ENCODE peak calls at places on chromosomes 11 and 22, in nine cellular contexts. E, A, Y, B, H, O, P, I and D are unnamed samples.

GRCh38 chr22:48488611-48489456 is 1338.8 kb downstream of the BRD1 start:
- DNase-seq in E (no peak), A (no peak), Y (no peak), B (peak), H (no peak), O (peak), P (no peak), I (no peak), D (no peak)

GRCh38 chr11:96161271-96162089 is 181.5 kb downstream of the MAML2 start:
- DNase-seq in E (no peak), A (no peak), Y (no peak), B (no peak), H (no peak), O (no peak), P (no peak), I (no peak), D (no peak)

GRCh38 chr11:10809373-10810199 is 860 bp upstream of the EIF4G2 start:
- DNase-seq in E (no peak), A (peak), Y (peak), B (no peak), H (peak), O (no peak), P (peak), I (peak), D (no peak)

GRCh38 chr11:69122642-69123431 is 32.9 kb upstream of the SMIM38 start:
- DNase-seq in E (peak), A (peak), Y (peak), B (peak), H (peak), O (peak), P (peak), I (peak), D (peak)

GRCh38 chr11:1992111-1992510 is 5.5 kb downstream of the H19 start:
- DNase-seq in E (no peak), A (no peak), Y (no peak), B (peak), H (no peak), O (no peak), P (no peak), I (no peak), D (no peak)

GRCh38 chr11:120651396-120651795 is 139.8 kb downstream of the GRIK4 start:
- DNase-seq in E (no peak), A (no peak), Y (no peak), B (no peak), H (no peak), O (no peak), P (no peak), I (no peak), D (no peak)

GRCh38 chr22:49290711-49291110 is 537.0 kb downstream of the BRD1 start:
- DNase-seq in E (no peak), A (no peak), Y (no peak), B (no peak), H (no peak), O (peak), P (no peak), I (no peak), D (no peak)

GRCh38 chr11:106391771-106392412 is 314.4 kb downstream of the AASDHPPT start:
- DNase-seq in E (no peak), A (no peak), Y (peak), B (no peak), H (peak), O (no peak), P (no peak), I (no peak), D (no peak)

GRCh38 chr22:46085831-46086576 is 64.3 kb upstream of the PPARA start:
- DNase-seq in E (no peak), A (no peak), Y (peak), B (peak), H (no peak), O (no peak), P (no peak), I (no peak), D (no peak)

GRCh38 chr11:66388746-66389386 is 17.3 kb upstream of the SLC29A2 start:
- DNase-seq in E (no peak), A (peak), Y (peak), B (no peak), H (peak), O (peak), P (peak), I (peak), D (peak)

GRCh38 chr11:17498058-17498457 is 21.4 kb upstream of the ABCC8 start:
- DNase-seq in E (no peak), A (no peak), Y (no peak), B (no peak), H (no peak), O (no peak), P (no peak), I (no peak), D (no peak)

GRCh38 chr11:67301951-67302516 is 1.3 kb upstream of the SSH3 start:
- DNase-seq in E (no peak), A (no peak), Y (no peak), B (peak), H (no peak), O (no peak), P (no peak), I (no peak), D (peak)

GRCh38 chr22:32619614-32620426 is 145.2 kb downstream of the FBXO7 start:
- DNase-seq in E (peak), A (no peak), Y (peak), B (no peak), H (no peak), O (no peak), P (no peak), I (no peak), D (no peak)

GRCh38 chr22:29623553-29624169 is 20.2 kb downstream of the NF2 start:
- DNase-seq in E (no peak), A (no peak), Y (no peak), B (no peak), H (no peak), O (no peak), P (no peak), I (no peak), D (no peak)

GRCh38 chr11:28756977-28757376 is 648.8 kb downstream of the METTL15 start:
- DNase-seq in E (peak), A (no peak), Y (peak), B (no peak), H (peak), O (no peak), P (no peak), I (no peak), D (no peak)

GRCh38 chr11:82867495-82868082 is 32.6 kb downstream of the PRCP start:
- DNase-seq in E (no peak), A (peak), Y (peak), B (no peak), H (no peak), O (peak), P (peak), I (peak), D (no peak)

GRCh38 chr22:20762233-20762796 is 11.6 kb upstream of the SERPIND1 start:
- DNase-seq in E (no peak), A (no peak), Y (no peak), B (no peak), H (no peak), O (no peak), P (no peak), I (no peak), D (no peak)

GRCh38 chr22:29820941-29821789 is 16.9 kb downstream of the ASCC2 start:
- DNase-seq in E (peak), A (no peak), Y (peak), B (no peak), H (peak), O (peak), P (no peak), I (no peak), D (peak)

GRCh38 chr11:130771708-130772107 is 144.6 kb downstream of the SNX19 start:
- DNase-seq in E (no peak), A (no peak), Y (no peak), B (no peak), H (no peak), O (no peak), P (no peak), I (no peak), D (no peak)

GRCh38 chr11:10456519-10456918 is 1.5 kb downstream of the AMPD3 start:
- DNase-seq in E (no peak), A (no peak), Y (no peak), B (no peak), H (no peak), O (peak), P (no peak), I (no peak), D (no peak)

GRCh38 chr22:50320671-50321325 is 6.0 kb downstream of the DENND6B start:
- DNase-seq in E (no peak), A (no peak), Y (no peak), B (peak), H (no peak), O (no peak), P (no peak), I (no peak), D (no peak)

GRCh38 chr11:124867700-124868099 is 2.5 kb downstream of the ROBO3 start:
- DNase-seq in E (no peak), A (no peak), Y (no peak), B (no peak), H (no peak), O (no peak), P (no peak), I (no peak), D (no peak)

GRCh38 chr11:100618914-100619313 is 68.2 kb upstream of the ARHGAP42 start:
- DNase-seq in E (no peak), A (no peak), Y (no peak), B (no peak), H (no peak), O (no peak), P (no peak), I (no peak), D (no peak)

GRCh38 chr22:17518379-17518778 is 44.9 kb upstream of the SLC25A18 start:
- DNase-seq in E (no peak), A (no peak), Y (no peak), B (no peak), H (no peak), O (no peak), P (no peak), I (no peak), D (no peak)

GRCh38 chr22:34038801-34039200 is 118.5 kb upstream of the LARGE1 start:
- DNase-seq in E (no peak), A (no peak), Y (no peak), B (no peak), H (no peak), O (no peak), P (no peak), I (no peak), D (no peak)

GRCh38 chr11:86537541-86538222 is 134.7 kb downstream of the ME3 start:
- DNase-seq in E (no peak), A (no peak), Y (no peak), B (no peak), H (no peak), O (no peak), P (no peak), I (no peak), D (no peak)

GRCh38 chr11:28058333-28058732 is 49.6 kb downstream of the KIF18A start:
- DNase-seq in E (no peak), A (no peak), Y (no peak), B (peak), H (no peak), O (no peak), P (no peak), I (no peak), D (no peak)

GRCh38 chr11:66336234-66337102 is at the start of gene RIN1:
- DNase-seq in E (peak), A (peak), Y (peak), B (peak), H (peak), O (peak), P (no peak), I (peak), D (peak)

GRCh38 chr22:24380220-24381218 is 46.9 kb upstream of the ADORA2A start:
- DNase-seq in E (no peak), A (no peak), Y (no peak), B (no peak), H (no peak), O (no peak), P (no peak), I (no peak), D (no peak)

GRCh38 chr11:67275606-67276409 is 9.5 kb downstream of the GRK2 start:
- DNase-seq in E (no peak), A (no peak), Y (no peak), B (peak), H (no peak), O (no peak), P (no peak), I (no peak), D (no peak)

GRCh38 chr11:119509277-119509841 is 86.4 kb upstream of the THY1 start:
- DNase-seq in E (no peak), A (no peak), Y (peak), B (no peak), H (peak), O (no peak), P (no peak), I (no peak), D (no peak)

GRCh38 chr11:10326080-10326964 is 21.4 kb downstream of the ADM start:
- DNase-seq in E (no peak), A (no peak), Y (no peak), B (no peak), H (no peak), O (no peak), P (no peak), I (no peak), D (no peak)

GRCh38 chr22:32684148-32684821 is 117.2 kb upstream of the TIMP3 start:
- DNase-seq in E (no peak), A (no peak), Y (no peak), B (no peak), H (no peak), O (no peak), P (no peak), I (no peak), D (no peak)